ENCODE peak calls at places on chromosomes 2 and 18, in six cellular contexts. C is K562, R is lower leg skin, K is A549, F is sigmoid colon, N is adrenal gland. H is an unnamed sample.

GRCh38 chr2:179297922-179298321 is 33.3 kb upstream of the SESTD1 start:
- DNase-seq in C (no peak), R (no peak), K (no peak), F (no peak), N (no peak), H (no peak)

GRCh38 chr2:86254576-86255538 is 55.6 kb downstream of the MRPL35 start:
- DNase-seq in C (no peak), R (no peak), K (peak; percentile 11), F (peak; percentile 74), N (no peak), H (no peak)

GRCh38 chr2:240231838-240232244 is 91.4 kb upstream of the OTOS start:
- DNase-seq in C (no peak), R (no peak), K (no peak), F (peak; percentile 57), N (peak; percentile 22), H (peak; percentile 32)

GRCh38 chr2:3192920-3193319 is 184.7 kb downstream of the EIPR1 start:
- DNase-seq in C (no peak), R (no peak), K (no peak), F (no peak), N (no peak), H (no peak)

GRCh38 chr18:5628512-5629255 is 84.9 kb upstream of the EPB41L3 start:
- DNase-seq in C (no peak), R (no peak), K (peak; percentile 14), F (peak; percentile 84), N (peak; percentile 61), H (peak; percentile 82)

GRCh38 chr2:150426315-150426714 is 61.2 kb downstream of the RND3 start:
- DNase-seq in C (no peak), R (no peak), K (no peak), F (no peak), N (no peak), H (no peak)

GRCh38 chr18:25463726-25464125 is 111.8 kb upstream of the ZNF521 start:
- DNase-seq in C (no peak), R (no peak), K (no peak), F (no peak), N (no peak), H (no peak)

GRCh38 chr2:40204268-40204667 is 247.6 kb downstream of the SLC8A1 start:
- DNase-seq in C (no peak), R (no peak), K (no peak), F (no peak), N (no peak), H (no peak)

GRCh38 chr2:232574674-232575403 is 24.4 kb downstream of the EIF4E2 start:
- DNase-seq in C (no peak), R (no peak), K (no peak), F (no peak), N (no peak), H (no peak)

GRCh38 chr18:57728941-57729511 is 74.1 kb downstream of the ATP8B1 start:
- DNase-seq in C (no peak), R (no peak), K (peak; percentile 48), F (no peak), N (no peak), H (no peak)

GRCh38 chr2:653645-654425 is 23.4 kb downstream of the TMEM18 start:
- DNase-seq in C (no peak), R (no peak), K (no peak), F (peak; percentile 36), N (no peak), H (peak; percentile 74)

GRCh38 chr2:652881-653480 is 24.2 kb downstream of the TMEM18 start:
- DNase-seq in C (no peak), R (no peak), K (no peak), F (no peak), N (no peak), H (no peak)

GRCh38 chr2:649461-650342 is 27.5 kb downstream of the TMEM18 start:
- DNase-seq in C (no peak), R (no peak), K (no peak), F (peak; percentile 52), N (no peak), H (peak; percentile 72)

GRCh38 chr2:650343-651310 is 26.6 kb downstream of the TMEM18 start:
- DNase-seq in C (no peak), R (no peak), K (no peak), F (peak; percentile 44), N (no peak), H (peak; percentile 76)

DNA sequence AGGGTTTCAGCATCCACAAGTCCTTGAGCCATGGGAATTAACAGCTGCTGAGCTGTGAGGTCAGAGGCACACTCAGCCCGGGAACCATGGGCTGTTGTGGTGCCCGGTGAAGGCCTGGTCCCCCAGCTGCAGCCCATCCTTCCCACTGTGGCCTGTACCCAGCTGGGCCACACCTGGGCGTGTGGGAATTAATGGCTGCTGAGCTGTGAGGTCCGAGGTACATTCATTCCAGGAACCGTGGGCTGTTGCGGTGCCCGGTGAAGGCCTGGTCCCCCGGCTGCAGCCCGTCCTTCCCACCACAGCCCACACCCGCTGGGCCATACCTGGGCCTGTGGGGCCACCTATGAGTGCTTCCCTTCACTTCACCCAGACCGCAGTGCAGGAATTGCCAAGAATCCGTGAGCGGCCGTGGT is 25.2 kb downstream of the TMEM18 start:
- DNase-seq in C (no peak), R (no peak), K (no peak), F (no peak), N (no peak), H (peak; percentile 50)
- H3K4me3 ChIP-seq in C (no peak overlapping the region), R (no peak overlapping the region), K (no peak overlapping the region), F (no peak overlapping the region), N (no peak overlapping the region), H (no peak overlapping the region)

DNA sequence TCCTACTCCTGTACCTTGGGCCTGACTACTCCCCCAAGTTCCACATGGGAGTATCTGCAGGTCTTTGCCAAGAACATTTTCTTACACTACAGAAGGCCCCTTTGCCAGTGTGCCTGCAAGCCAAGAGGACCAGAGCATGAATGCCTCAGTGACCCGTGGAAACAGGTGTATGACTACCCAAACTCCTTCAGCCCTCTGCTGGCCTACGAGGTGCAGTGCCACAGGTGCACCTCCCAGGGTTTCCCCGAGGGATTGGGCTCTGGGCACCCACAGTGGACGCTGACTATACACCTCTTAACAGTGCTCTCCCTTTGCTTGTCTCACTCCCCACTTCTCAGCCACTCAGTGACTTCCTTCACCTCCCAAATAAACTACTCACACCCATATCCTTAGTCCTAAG is 91.4 kb downstream of the COL6A3 start:
- DNase-seq in C (no peak), R (no peak), K (peak; percentile 24), F (no peak), N (peak; percentile 36), H (no peak)
- TF ChIP-seq POLR2A in C (no peak), R (no peak), K (no peak), F (no peak), N (no peak), H (no peak)

GRCh38 chr2:238846503-238847431 is 1.1 kb upstream of the TWIST2 start:
- DNase-seq in C (no peak), R (no peak), K (no peak), F (peak; percentile 78), N (no peak), H (peak; percentile 68)
- H3K4me3 ChIP-seq in C (no peak overlapping the region), R (peak overlapping the region; percentile 47), K (peak overlapping the region; percentile 94), F (peak overlapping the region; percentile 87), N (peak overlapping the region; percentile 56), H (peak overlapping the region; percentile 59)

GRCh38 chr18:70289351-70290330 is 796 bp downstream of the SOCS6 start:
- DNase-seq in C (peak; percentile 52), R (no peak), K (no peak), F (no peak), N (peak; percentile 48), H (no peak)

GRCh38 chr18:70288851-70289328 is at the start of gene SOCS6:
- DNase-seq in C (peak; percentile 58), R (no peak), K (no peak), F (peak; percentile 74), N (peak; percentile 62), H (peak; percentile 82)

GRCh38 chr18:70288171-70288850 is 534 bp upstream of the SOCS6 start:
- DNase-seq in C (no peak), R (no peak), K (no peak), F (peak; percentile 78), N (peak; percentile 59), H (peak; percentile 80)

GRCh38 chr18:70284976-70285610 is 3.8 kb upstream of the SOCS6 start:
- DNase-seq in C (no peak), R (no peak), K (no peak), F (no peak), N (no peak), H (no peak)

DNA sequence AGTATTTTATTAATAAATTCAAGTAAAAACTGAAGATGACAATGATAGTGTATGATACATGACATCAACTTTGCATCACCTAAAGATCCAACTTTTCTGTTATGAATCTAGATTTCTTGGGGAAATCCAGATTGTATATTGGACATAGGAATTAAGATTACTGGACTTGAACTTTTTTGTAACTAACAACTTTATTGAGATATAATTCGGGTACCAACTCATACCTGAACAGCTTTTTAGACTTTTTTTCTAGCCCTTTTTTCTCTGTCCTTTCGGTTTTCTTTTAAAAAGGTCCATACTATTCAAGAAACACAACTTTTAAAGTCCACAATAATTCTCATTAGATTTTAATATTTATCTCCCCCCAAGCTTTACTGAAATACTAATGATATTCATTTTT is 1.1 kb upstream of the SOCS6 start:
- DNase-seq in C (no peak), R (no peak), K (no peak), F (no peak), N (no peak), H (no peak)
- TF ChIP-seq POLR2A in C (no peak), R (no peak), K (no peak), F (no peak), N (no peak), H (no peak)

GRCh38 chr2:238408615-238409340 is 17.9 kb upstream of the ASB1 start:
- DNase-seq in C (no peak), R (no peak), K (no peak), F (no peak), N (no peak), H (no peak)
- H3K4me3 ChIP-seq in C (no peak overlapping the region), R (no peak overlapping the region), K (no peak overlapping the region), F (no peak overlapping the region), N (no peak overlapping the region), H (no peak overlapping the region)

DNA sequence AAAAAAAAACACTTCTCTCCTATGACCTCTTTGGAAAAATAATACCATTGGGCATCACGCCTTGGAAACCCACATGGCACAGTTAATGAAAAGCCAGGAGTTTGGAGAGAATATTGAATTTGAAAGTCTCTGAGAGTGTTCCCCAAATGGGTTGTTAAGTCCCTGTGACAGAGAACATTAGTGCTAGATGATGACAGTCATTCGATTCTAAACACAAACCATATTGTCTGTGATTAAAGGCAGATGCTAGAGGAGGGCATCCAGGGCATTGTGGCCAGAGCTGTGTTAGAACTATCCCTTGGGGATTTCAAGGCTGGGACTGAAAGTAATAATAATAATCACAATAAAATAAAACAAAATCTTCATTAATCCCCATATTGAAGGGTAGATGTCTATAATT is 710.3 kb upstream of the PIK3C3 start:
- DNase-seq in C (no peak), R (no peak), K (no peak), F (no peak), N (no peak), H (no peak)
- TF ChIP-seq POLR2A in C (no peak), R (no peak), K (no peak), F (no peak), N (no peak), H (no peak)

H was measured in suprapubic skin.